ENCODE peak calls at places on chromosomes 2 and 18, in seven cellular contexts. One of them, this sample, is unnamed.
A peak's percentile ranks its signal among the peaks of the same experiment; 100 is the strongest.

GRCh38 chr2:56369316-56369715 is 185.5 kb downstream of the CCDC85A start:
- DNase-seq in transverse colon: no peak
- DNase-seq in fibroblast of lung: no peak
- DNase-seq in naive thymus-derived CD4-positive, alpha-beta T cell: no peak
- DNase-seq in body of pancreas: no peak
- DNase-seq in mammary epithelial cell: peak; percentile 15
- DNase-seq in sigmoid colon: no peak
- DNase-seq in this sample: no peak

GRCh38 chr2:99504844-99505584 is 15.2 kb upstream of the REV1 start:
- DNase-seq in naive thymus-derived CD4-positive, alpha-beta T cell: no peak
- DNase-seq in transverse colon: no peak
- DNase-seq in body of pancreas: no peak
- DNase-seq in fibroblast of lung: no peak
- DNase-seq in mammary epithelial cell: no peak
- DNase-seq in sigmoid colon: no peak
- DNase-seq in this sample: no peak

GRCh38 chr2:227098162-227098515 is 65.9 kb downstream of the COL4A4 start:
- DNase-seq in naive thymus-derived CD4-positive, alpha-beta T cell: no peak
- DNase-seq in body of pancreas: peak; percentile 9
- DNase-seq in transverse colon: no peak
- DNase-seq in mammary epithelial cell: no peak
- DNase-seq in sigmoid colon: no peak
- DNase-seq in fibroblast of lung: no peak
- DNase-seq in this sample: no peak

GRCh38 chr2:209525834-209526281 is 102.0 kb downstream of the MAP2 start:
- DNase-seq in sigmoid colon: no peak
- DNase-seq in fibroblast of lung: peak; percentile 87
- DNase-seq in naive thymus-derived CD4-positive, alpha-beta T cell: no peak
- DNase-seq in body of pancreas: no peak
- DNase-seq in transverse colon: no peak
- DNase-seq in mammary epithelial cell: peak; percentile 24
- DNase-seq in this sample: no peak

GRCh38 chr2:173414823-173415322 is 60.2 kb downstream of the CDCA7 start:
- DNase-seq in sigmoid colon: no peak
- DNase-seq in mammary epithelial cell: peak; percentile 86
- DNase-seq in transverse colon: no peak
- DNase-seq in fibroblast of lung: peak; percentile 88
- DNase-seq in body of pancreas: no peak
- DNase-seq in naive thymus-derived CD4-positive, alpha-beta T cell: no peak
- DNase-seq in this sample: no peak

GRCh38 chr2:653645-654425 is 23.4 kb downstream of the TMEM18 start:
- DNase-seq in sigmoid colon: peak; percentile 36
- DNase-seq in body of pancreas: no peak
- DNase-seq in fibroblast of lung: no peak
- DNase-seq in mammary epithelial cell: no peak
- DNase-seq in naive thymus-derived CD4-positive, alpha-beta T cell: no peak
- DNase-seq in transverse colon: no peak
- DNase-seq in this sample: no peak

GRCh38 chr18:67359868-67360838 is 156.4 kb downstream of the DSEL start:
- DNase-seq in transverse colon: peak; percentile 13
- DNase-seq in naive thymus-derived CD4-positive, alpha-beta T cell: no peak
- DNase-seq in body of pancreas: peak; percentile 48
- DNase-seq in fibroblast of lung: peak; percentile 92
- DNase-seq in mammary epithelial cell: peak; percentile 92
- DNase-seq in sigmoid colon: peak; percentile 81
- DNase-seq in this sample: no peak

GRCh38 chr2:12728221-12728777 is 11.6 kb downstream of the TRIB2 start:
- DNase-seq in body of pancreas: no peak
- DNase-seq in naive thymus-derived CD4-positive, alpha-beta T cell: no peak
- DNase-seq in sigmoid colon: no peak
- DNase-seq in fibroblast of lung: no peak
- DNase-seq in transverse colon: peak; percentile 43
- DNase-seq in mammary epithelial cell: no peak
- DNase-seq in this sample: no peak

GRCh38 chr2:215699698-215700407 is 264.0 kb upstream of the FN1 start:
- DNase-seq in transverse colon: no peak
- DNase-seq in naive thymus-derived CD4-positive, alpha-beta T cell: no peak
- DNase-seq in mammary epithelial cell: no peak
- DNase-seq in body of pancreas: no peak
- DNase-seq in fibroblast of lung: no peak
- DNase-seq in sigmoid colon: no peak
- DNase-seq in this sample: no peak

GRCh38 chr2:222672068-222672401 is 577 bp downstream of the MOGAT1 start:
- DNase-seq in naive thymus-derived CD4-positive, alpha-beta T cell: no peak
- DNase-seq in body of pancreas: no peak
- DNase-seq in mammary epithelial cell: no peak
- DNase-seq in fibroblast of lung: no peak
- DNase-seq in sigmoid colon: no peak
- DNase-seq in transverse colon: no peak
- DNase-seq in this sample: no peak

GRCh38 chr2:198640463-198640862 is 817.3 kb downstream of the SATB2 start:
- DNase-seq in transverse colon: no peak
- DNase-seq in fibroblast of lung: no peak
- DNase-seq in naive thymus-derived CD4-positive, alpha-beta T cell: no peak
- DNase-seq in sigmoid colon: no peak
- DNase-seq in mammary epithelial cell: no peak
- DNase-seq in body of pancreas: no peak
- DNase-seq in this sample: no peak

GRCh38 chr18:36284671-36285295 is 12.7 kb upstream of the FHOD3 start:
- DNase-seq in fibroblast of lung: peak; percentile 77
- DNase-seq in mammary epithelial cell: peak; percentile 56
- DNase-seq in sigmoid colon: no peak
- DNase-seq in body of pancreas: peak; percentile 68
- DNase-seq in naive thymus-derived CD4-positive, alpha-beta T cell: no peak
- DNase-seq in transverse colon: peak; percentile 37
- DNase-seq in this sample: no peak

GRCh38 chr2:124692707-124693106 is 667.6 kb downstream of the CNTNAP5 start:
- DNase-seq in mammary epithelial cell: no peak
- DNase-seq in body of pancreas: no peak
- DNase-seq in transverse colon: no peak
- DNase-seq in naive thymus-derived CD4-positive, alpha-beta T cell: no peak
- DNase-seq in fibroblast of lung: no peak
- DNase-seq in sigmoid colon: no peak
- DNase-seq in this sample: no peak

GRCh38 chr18:44651453-44651852 is 29.2 kb upstream of the SETBP1 start:
- DNase-seq in fibroblast of lung: peak; percentile 78
- DNase-seq in naive thymus-derived CD4-positive, alpha-beta T cell: no peak
- DNase-seq in mammary epithelial cell: peak; percentile 63
- DNase-seq in sigmoid colon: no peak
- DNase-seq in body of pancreas: peak; percentile 35
- DNase-seq in transverse colon: no peak
- DNase-seq in this sample: no peak

GRCh38 chr2:71934595-71935263 is 212.9 kb downstream of the CYP26B1 start:
- DNase-seq in transverse colon: no peak
- DNase-seq in naive thymus-derived CD4-positive, alpha-beta T cell: no peak
- DNase-seq in sigmoid colon: peak; percentile 85
- DNase-seq in body of pancreas: peak; percentile 20
- DNase-seq in fibroblast of lung: peak; percentile 39
- DNase-seq in mammary epithelial cell: no peak
- DNase-seq in this sample: no peak

GRCh38 chr2:72263043-72263780 is 115.5 kb upstream of the CYP26B1 start:
- DNase-seq in transverse colon: no peak
- DNase-seq in body of pancreas: no peak
- DNase-seq in naive thymus-derived CD4-positive, alpha-beta T cell: no peak
- DNase-seq in sigmoid colon: no peak
- DNase-seq in fibroblast of lung: no peak
- DNase-seq in mammary epithelial cell: no peak
- DNase-seq in this sample: no peak

GRCh38 chr18:79566841-79567370 is 112.7 kb upstream of the CTDP1 start:
- DNase-seq in body of pancreas: no peak
- DNase-seq in naive thymus-derived CD4-positive, alpha-beta T cell: no peak
- DNase-seq in mammary epithelial cell: no peak
- DNase-seq in fibroblast of lung: no peak
- DNase-seq in transverse colon: no peak
- DNase-seq in sigmoid colon: peak; percentile 48
- DNase-seq in this sample: no peak

GRCh38 chr2:212794471-212794870 is 255.9 kb upstream of the ERBB4 start:
- DNase-seq in mammary epithelial cell: peak; percentile 16
- DNase-seq in transverse colon: no peak
- DNase-seq in fibroblast of lung: no peak
- DNase-seq in sigmoid colon: no peak
- DNase-seq in body of pancreas: no peak
- DNase-seq in naive thymus-derived CD4-positive, alpha-beta T cell: no peak
- DNase-seq in this sample: no peak

GRCh38 chr18:57624988-57625387 is 3.4 kb upstream of the NARS1 start:
- DNase-seq in transverse colon: no peak
- DNase-seq in body of pancreas: no peak
- DNase-seq in fibroblast of lung: peak; percentile 22
- DNase-seq in sigmoid colon: no peak
- DNase-seq in mammary epithelial cell: peak; percentile 57
- DNase-seq in naive thymus-derived CD4-positive, alpha-beta T cell: no peak
- DNase-seq in this sample: no peak

GRCh38 chr2:220779918-220780317 is 792.2 kb downstream of the EPHA4 start:
- DNase-seq in sigmoid colon: no peak
- DNase-seq in transverse colon: no peak
- DNase-seq in fibroblast of lung: peak; percentile 85
- DNase-seq in mammary epithelial cell: peak; percentile 77
- DNase-seq in naive thymus-derived CD4-positive, alpha-beta T cell: no peak
- DNase-seq in body of pancreas: no peak
- DNase-seq in this sample: no peak

GRCh38 chr2:207269021-207269420 is 103.3 kb upstream of the KLF7 start:
- DNase-seq in sigmoid colon: no peak
- DNase-seq in body of pancreas: no peak
- DNase-seq in fibroblast of lung: no peak
- DNase-seq in naive thymus-derived CD4-positive, alpha-beta T cell: no peak
- DNase-seq in transverse colon: no peak
- DNase-seq in mammary epithelial cell: no peak
- DNase-seq in this sample: no peak
- H3K27ac ChIP-seq in sigmoid colon: no peak overlapping the region
- H3K27ac ChIP-seq in body of pancreas: no peak overlapping the region
- H3K27ac ChIP-seq in fibroblast of lung: no peak overlapping the region
- H3K27ac ChIP-seq in naive thymus-derived CD4-positive, alpha-beta T cell: no peak overlapping the region
- H3K27ac ChIP-seq in transverse colon: no peak overlapping the region
- H3K27ac ChIP-seq in mammary epithelial cell: no peak overlapping the region
- H3K27ac ChIP-seq in this sample: no peak overlapping the region

DNA sequence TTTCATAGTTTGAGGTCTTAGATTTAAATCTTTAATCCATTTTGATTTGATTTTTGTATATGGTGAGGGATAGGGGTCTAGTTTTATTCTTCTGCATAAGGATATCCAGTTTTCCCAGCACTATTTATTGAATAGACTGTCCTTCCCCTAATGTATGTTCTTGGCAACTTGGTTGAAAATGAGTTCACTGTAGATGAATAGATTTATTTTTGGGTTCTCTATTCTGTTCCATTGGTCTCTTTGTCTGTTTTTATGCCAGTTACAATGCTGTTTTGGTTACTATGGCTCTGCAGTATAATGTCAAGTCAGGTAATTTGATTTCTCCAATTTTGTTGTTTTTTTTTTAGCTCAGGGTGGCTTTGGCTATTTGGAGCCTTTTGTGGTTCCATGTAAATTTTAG is 5.9 kb downstream of the FAM171B start:
- DNase-seq in naive thymus-derived CD4-positive, alpha-beta T cell: no peak
- DNase-seq in transverse colon: no peak
- DNase-seq in body of pancreas: no peak
- DNase-seq in fibroblast of lung: no peak
- DNase-seq in sigmoid colon: no peak
- DNase-seq in mammary epithelial cell: no peak
- DNase-seq in this sample: no peak
- H3K27ac ChIP-seq in naive thymus-derived CD4-positive, alpha-beta T cell: no peak overlapping the region
- H3K27ac ChIP-seq in transverse colon: no peak overlapping the region
- H3K27ac ChIP-seq in body of pancreas: no peak overlapping the region
- H3K27ac ChIP-seq in fibroblast of lung: no peak overlapping the region
- H3K27ac ChIP-seq in sigmoid colon: no peak overlapping the region
- H3K27ac ChIP-seq in mammary epithelial cell: no peak overlapping the region
- H3K27ac ChIP-seq in this sample: no peak overlapping the region

DNA sequence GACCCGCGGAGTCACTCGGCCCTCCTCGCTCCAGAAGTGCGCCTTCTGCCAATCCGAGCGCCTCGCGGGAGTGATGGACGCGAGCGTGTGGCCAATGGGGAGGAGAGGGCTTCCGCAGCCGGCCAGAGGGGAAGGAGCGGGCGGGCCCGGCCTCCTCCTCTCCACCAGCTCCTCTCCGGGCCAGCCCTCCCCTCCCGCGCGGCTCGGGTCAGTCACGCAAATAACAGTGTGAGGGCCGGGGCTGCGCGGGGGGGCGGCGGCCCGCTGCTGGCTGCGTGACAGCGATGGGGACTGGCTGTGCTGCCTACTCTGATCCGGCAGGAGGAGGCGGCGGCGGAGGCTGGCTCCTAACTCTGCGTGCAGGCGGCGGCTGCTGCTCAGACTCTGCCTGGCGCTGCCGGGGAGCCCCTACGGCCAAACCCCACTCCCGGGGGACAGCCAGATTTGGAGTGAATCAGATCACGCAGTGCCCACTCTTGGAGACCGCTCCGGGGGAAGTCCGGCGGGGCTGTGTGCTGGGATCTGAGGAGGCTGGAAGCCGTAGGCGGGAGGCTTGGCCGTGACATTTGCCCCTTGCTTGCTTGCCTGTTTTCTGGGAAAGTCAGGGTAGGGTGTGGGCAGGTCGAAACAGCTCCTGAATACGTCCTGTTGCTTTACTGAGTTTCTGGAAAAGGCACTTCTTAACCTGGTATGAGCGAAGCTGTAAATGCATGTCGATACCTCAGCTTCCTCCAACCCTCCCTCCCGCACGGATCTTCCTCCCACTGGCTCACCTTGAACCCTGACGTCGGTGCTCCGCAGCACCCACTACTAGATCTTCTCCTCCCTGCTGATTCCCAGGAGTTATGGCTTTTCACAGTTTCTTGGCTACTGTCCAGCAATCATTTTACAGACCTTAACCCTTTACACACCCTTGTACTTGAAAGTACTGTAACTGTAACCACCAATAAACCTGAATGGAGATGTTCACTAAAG is 97.9 kb upstream of the SERTAD2 start:
- DNase-seq in mammary epithelial cell: peak; percentile 90
- DNase-seq in sigmoid colon: peak; percentile 100
- DNase-seq in fibroblast of lung: peak; percentile 61
- DNase-seq in naive thymus-derived CD4-positive, alpha-beta T cell: no peak
- DNase-seq in transverse colon: peak; percentile 76
- DNase-seq in body of pancreas: peak; percentile 99
- DNase-seq in this sample: peak; percentile 74
- H3K27ac ChIP-seq in mammary epithelial cell: peak overlapping the region; percentile 88
- H3K27ac ChIP-seq in sigmoid colon: peak overlapping the region; percentile 94
- H3K27ac ChIP-seq in fibroblast of lung: peak overlapping the region; percentile 98
- H3K27ac ChIP-seq in naive thymus-derived CD4-positive, alpha-beta T cell: peak overlapping the region; percentile 91
- H3K27ac ChIP-seq in transverse colon: peak overlapping the region; percentile 97
- H3K27ac ChIP-seq in body of pancreas: peak overlapping the region; percentile 96
- H3K27ac ChIP-seq in this sample: peak overlapping the region; percentile 99

GRCh38 chr2:85929096-85930044 is 40.6 kb upstream of the ST3GAL5 start:
- DNase-seq in transverse colon: no peak
- DNase-seq in fibroblast of lung: no peak
- DNase-seq in body of pancreas: no peak
- DNase-seq in mammary epithelial cell: no peak
- DNase-seq in naive thymus-derived CD4-positive, alpha-beta T cell: no peak
- DNase-seq in sigmoid colon: no peak
- DNase-seq in this sample: no peak

GRCh38 chr2:85924522-85924921 is 35.7 kb upstream of the ST3GAL5 start:
- DNase-seq in fibroblast of lung: peak; percentile 54
- DNase-seq in mammary epithelial cell: peak; percentile 73
- DNase-seq in body of pancreas: peak; percentile 35
- DNase-seq in naive thymus-derived CD4-positive, alpha-beta T cell: no peak
- DNase-seq in transverse colon: peak; percentile 34
- DNase-seq in sigmoid colon: peak; percentile 85
- DNase-seq in this sample: peak; percentile 63

GRCh38 chr2:85925216-85925671 is 36.5 kb upstream of the ST3GAL5 start:
- DNase-seq in fibroblast of lung: no peak
- DNase-seq in body of pancreas: no peak
- DNase-seq in mammary epithelial cell: no peak
- DNase-seq in transverse colon: no peak
- DNase-seq in sigmoid colon: no peak
- DNase-seq in naive thymus-derived CD4-positive, alpha-beta T cell: no peak
- DNase-seq in this sample: no peak

GRCh38 chr2:85926526-85926925 is 37.7 kb upstream of the ST3GAL5 start:
- DNase-seq in fibroblast of lung: no peak
- DNase-seq in transverse colon: no peak
- DNase-seq in mammary epithelial cell: no peak
- DNase-seq in naive thymus-derived CD4-positive, alpha-beta T cell: no peak
- DNase-seq in sigmoid colon: no peak
- DNase-seq in body of pancreas: no peak
- DNase-seq in this sample: no peak

GRCh38 chr2:85926931-85927527 is 38.2 kb upstream of the ST3GAL5 start:
- DNase-seq in sigmoid colon: no peak
- DNase-seq in fibroblast of lung: no peak
- DNase-seq in mammary epithelial cell: no peak
- DNase-seq in transverse colon: no peak
- DNase-seq in naive thymus-derived CD4-positive, alpha-beta T cell: no peak
- DNase-seq in body of pancreas: no peak
- DNase-seq in this sample: no peak
- H3K27ac ChIP-seq in sigmoid colon: no peak overlapping the region
- H3K27ac ChIP-seq in fibroblast of lung: no peak overlapping the region
- H3K27ac ChIP-seq in mammary epithelial cell: no peak overlapping the region
- H3K27ac ChIP-seq in transverse colon: no peak overlapping the region
- H3K27ac ChIP-seq in naive thymus-derived CD4-positive, alpha-beta T cell: no peak overlapping the region
- H3K27ac ChIP-seq in body of pancreas: no peak overlapping the region
- H3K27ac ChIP-seq in this sample: peak overlapping the region; percentile 92